ENCODE peak calls at places on chromosomes 13 and 19, in nine cellular contexts. M is A673; Q is GM04503; C is GM04504; L is stimulated activated CD8-positive, alpha-beta memory T cell treated with anti-CD3 and anti-CD28 coated beads, Interleukin-4, amount 100 ng/mL, for 48 hours; J is HuH-7.5; A is LHCN-M2; G is activated T-helper 1 cell treated with anti-CD3 and anti-CD28 coated beads, Interleukin-12 subunit alpha, Interleukin-12 subunit beta, Interleukin-2, Interleukin-4 antibody, amounts not matched to agents 30 ng/mL and 10 ng/mL and 1 ng/mL, durations not matched to agents 14 hours and 24 hours and 36 hours; R is mesenteric fat pad. U is an unnamed sample.

GRCh38 chr19:17061691-17062090 is 13.6 kb downstream of the HAUS8 start:
- DNase-seq in C (no peak), A (no peak), R (no peak), G (no peak), Q (no peak), L (no peak), J (no peak), M (no peak), U (no peak)

GRCh38 chr13:110883539-110883938 is 31.3 kb downstream of the ANKRD10 start:
- DNase-seq in A (no peak), C (no peak), G (no peak), M (no peak), Q (no peak), J (no peak), L (no peak), R (no peak), U (no peak)

GRCh38 chr19:35871611-35872010 is 3.2 kb downstream of the APLP1 start:
- DNase-seq in R (no peak), G (no peak), L (no peak), M (no peak), J (no peak), A (no peak), C (no peak), Q (no peak), U (no peak)

GRCh38 chr13:67299072-67299635 is 69.0 kb upstream of the PCDH9 start:
- DNase-seq in L (no peak), Q (peak), J (no peak), M (no peak), G (no peak), A (peak), R (no peak), C (peak), U (peak)

GRCh38 chr19:36152061-36152885 is at the start of gene COX7A1:
- DNase-seq in L (no peak), M (no peak), G (no peak), R (no peak), A (no peak), J (no peak), Q (no peak), C (no peak), U (no peak)

GRCh38 chr13:39956036-39956435 is 300.6 kb downstream of the COG6 start:
- DNase-seq in G (peak), R (no peak), C (no peak), J (no peak), L (peak), Q (no peak), A (no peak), M (no peak), U (peak)

GRCh38 chr19:42468273-42468796 is 25.6 kb upstream of the CXCL17 start:
- DNase-seq in M (peak), R (no peak), Q (peak), G (no peak), A (peak), L (no peak), J (no peak), C (peak), U (peak)

GRCh38 chr19:12834418-12834943 is at the start of gene RTBDN:
- DNase-seq in Q (no peak), M (peak), J (no peak), G (no peak), L (no peak), A (no peak), R (no peak), C (no peak), U (no peak)

GRCh38 chr13:113458218-113459065 is 5.2 kb upstream of the ADPRHL1 start:
- DNase-seq in Q (no peak), J (peak), C (no peak), L (no peak), G (no peak), R (peak), A (no peak), M (peak), U (no peak)

GRCh38 chr19:29492761-29493160 is 33.0 kb upstream of the VSTM2B start:
- DNase-seq in R (peak), L (no peak), A (no peak), C (no peak), J (no peak), G (no peak), M (no peak), Q (no peak), U (no peak)

GRCh38 chr19:32224371-32225244 is 120.8 kb upstream of the ZNF507 start:
- DNase-seq in M (peak), C (peak), Q (no peak), L (peak), G (peak), J (peak), A (peak), R (peak), U (peak)

GRCh38 chr19:55156202-55157063 is 1.1 kb downstream of the TNNI3 start:
- DNase-seq in R (no peak), G (no peak), M (peak), C (peak), J (no peak), L (peak), A (peak), Q (no peak), U (peak)

GRCh38 chr19:4068058-4068966 is 1.6 kb upstream of the ZBTB7A start:
- DNase-seq in G (no peak), C (no peak), R (no peak), L (no peak), A (no peak), J (no peak), M (no peak), Q (no peak), U (no peak)

GRCh38 chr19:42126565-42126964 is 5.7 kb downstream of the POU2F2 start:
- DNase-seq in M (no peak), Q (no peak), L (no peak), G (no peak), A (no peak), J (no peak), C (no peak), R (no peak), U (no peak)

GRCh38 chr19:33302974-33303790 is 848 bp upstream of the CEBPA start:
- DNase-seq in L (peak), J (no peak), Q (no peak), R (peak), M (peak), G (no peak), A (peak), C (no peak), U (peak)

GRCh38 chr13:34567558-34567957 is 374.5 kb upstream of the NBEA start:
- DNase-seq in R (no peak), A (no peak), C (no peak), L (no peak), J (no peak), Q (no peak), M (no peak), G (no peak), U (no peak)

GRCh38 chr13:45073809-45074208 is 46.5 kb upstream of the GTF2F2 start:
- DNase-seq in G (no peak), J (no peak), L (no peak), A (peak), R (no peak), C (no peak), Q (no peak), M (peak), U (no peak)